ENCODE peak calls at places on chromosomes 13 and 19, in four cellular contexts. T, M, U and Y are unnamed samples.

GRCh38 chr13:41500501-41500900 is 43.2 kb downstream of the RGCC start:
- DNase-seq in T (no peak), M (peak), U (peak), Y (no peak)

GRCh38 chr19:38701455-38702063 is 42.7 kb downstream of the CAPN12 start:
- DNase-seq in T (no peak), M (peak), U (no peak), Y (no peak)

GRCh38 chr19:45809643-45810159 is 5.4 kb downstream of the RSPH6A start:
- DNase-seq in T (peak), M (peak), U (peak), Y (no peak)

GRCh38 chr13:75368167-75368566 is 113.8 kb downstream of the TBC1D4 start:
- DNase-seq in T (peak), M (peak), U (peak), Y (no peak)

GRCh38 chr13:34151885-34152284 is 333.9 kb downstream of the RFC3 start:
- DNase-seq in T (no peak), M (no peak), U (peak), Y (no peak)

GRCh38 chr13:30855569-30855968 is 50.5 kb upstream of the MEDAG start:
- DNase-seq in T (no peak), M (no peak), U (no peak), Y (no peak)

GRCh38 chr13:46666727-46667456 is 113.9 kb downstream of the LRCH1 start:
- DNase-seq in T (no peak), M (no peak), U (no peak), Y (peak)

GRCh38 chr13:113935523-113935922 is 38.4 kb downstream of the C13orf46 start:
- DNase-seq in T (no peak), M (no peak), U (no peak), Y (no peak)

GRCh38 chr13:29861694-29862110 is 11.3 kb upstream of the UBL3 start:
- DNase-seq in T (peak), M (peak), U (peak), Y (no peak)

GRCh38 chr13:102392810-102393209 is 9.0 kb downstream of the FGF14 start:
- DNase-seq in T (no peak), M (no peak), U (peak), Y (no peak)

GRCh38 chr13:106378263-106378662 is 157.2 kb downstream of the EFNB2 start:
- DNase-seq in T (no peak), M (no peak), U (no peak), Y (no peak)

GRCh38 chr19:1259873-1260748 is 9.0 kb upstream of the CIRBP start:
- DNase-seq in T (no peak), M (no peak), U (peak), Y (no peak)

GRCh38 chr19:51292971-51293370 is 18.5 kb upstream of the IGLON5 start:
- DNase-seq in T (no peak), M (no peak), U (no peak), Y (no peak)

GRCh38 chr13:52599037-52599852 is 43.0 kb upstream of the HNRNPA1L2 start:
- DNase-seq in T (peak), M (peak), U (peak), Y (no peak)

GRCh38 chr19:46951236-46951986 is 68.2 kb upstream of the NPAS1 start:
- DNase-seq in T (no peak), M (peak), U (peak), Y (peak)

GRCh38 chr19:11155373-11156120 is at the start of gene SPC24:
- DNase-seq in T (peak), M (peak), U (peak), Y (peak)
- TF ChIP-seq CTCF in T (peak), M (no peak), U (no peak), Y (no peak)

GRCh38 chr13:97239943-97240788 is 18.0 kb downstream of the MBNL2 start:
- DNase-seq in T (no peak), M (no peak), U (no peak), Y (no peak)
- TF ChIP-seq CTCF in T (no peak), M (no peak), U (no peak), Y (no peak)

DNA sequence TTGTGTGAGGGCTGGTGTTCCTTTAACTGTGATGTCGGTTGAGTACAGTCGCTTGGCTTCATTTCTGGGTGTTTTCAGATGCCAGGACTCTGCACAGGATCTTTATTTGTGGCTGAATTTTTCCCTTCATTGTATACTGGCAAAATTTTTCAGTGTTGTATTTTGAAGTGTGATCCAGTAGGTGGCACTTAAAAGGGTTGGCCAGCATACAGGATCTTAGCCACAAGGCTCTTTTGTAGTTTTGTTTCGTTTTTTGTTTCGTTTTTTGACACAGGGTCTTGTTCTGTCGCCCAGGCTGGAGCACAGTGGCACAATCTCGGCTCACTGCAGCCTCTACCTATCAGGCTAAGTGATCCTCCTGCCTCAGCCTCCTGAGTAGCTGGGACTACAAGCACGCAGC is 8.7 kb downstream of the FCAR start:
- DNase-seq in T (no peak), M (no peak), U (no peak), Y (no peak)
- TF ChIP-seq CTCF in T (no peak), M (no peak), U (no peak), Y (no peak)

GRCh38 chr13:94987869-94988268 is 275.5 kb upstream of the SOX21 start:
- DNase-seq in T (no peak), M (no peak), U (peak), Y (no peak)

GRCh38 chr13:94987081-94987480 is 274.7 kb upstream of the SOX21 start:
- DNase-seq in T (no peak), M (no peak), U (peak), Y (no peak)

GRCh38 chr13:94992277-94992989 is 280.1 kb upstream of the SOX21 start:
- DNase-seq in T (no peak), M (no peak), U (peak), Y (no peak)

GRCh38 chr13:94984974-94985373 is 272.6 kb upstream of the SOX21 start:
- DNase-seq in T (no peak), M (no peak), U (no peak), Y (no peak)

DNA sequence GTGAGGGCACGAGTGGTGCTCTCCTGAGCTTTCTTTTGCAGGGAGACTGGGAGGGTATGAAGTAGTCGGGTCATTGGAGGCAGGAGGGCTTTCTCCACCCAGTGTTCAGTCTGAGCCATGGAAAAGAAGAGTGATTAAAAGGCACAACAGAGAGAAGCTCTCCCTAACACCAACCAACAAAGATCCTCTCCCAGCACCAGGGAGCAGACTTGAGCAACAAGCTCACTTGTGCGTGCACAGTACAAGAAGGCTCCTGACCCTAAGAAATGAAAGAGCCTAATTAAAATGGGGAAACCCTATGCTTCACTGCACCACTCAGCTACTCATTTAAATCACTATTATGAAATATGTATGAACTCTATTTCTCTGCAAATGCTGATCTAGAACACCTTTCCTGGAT is 276.3 kb upstream of the SOX21 start:
- DNase-seq in T (no peak), M (no peak), U (no peak), Y (no peak)
- TF ChIP-seq CTCF in T (no peak), M (no peak), U (peak), Y (no peak)

GRCh38 chr19:19203012-19203856 is at the start of gene NR2C2AP:
- DNase-seq in T (peak), M (peak), U (peak), Y (peak)
- TF ChIP-seq CTCF in T (no peak), M (no peak), U (no peak), Y (no peak)

DNA sequence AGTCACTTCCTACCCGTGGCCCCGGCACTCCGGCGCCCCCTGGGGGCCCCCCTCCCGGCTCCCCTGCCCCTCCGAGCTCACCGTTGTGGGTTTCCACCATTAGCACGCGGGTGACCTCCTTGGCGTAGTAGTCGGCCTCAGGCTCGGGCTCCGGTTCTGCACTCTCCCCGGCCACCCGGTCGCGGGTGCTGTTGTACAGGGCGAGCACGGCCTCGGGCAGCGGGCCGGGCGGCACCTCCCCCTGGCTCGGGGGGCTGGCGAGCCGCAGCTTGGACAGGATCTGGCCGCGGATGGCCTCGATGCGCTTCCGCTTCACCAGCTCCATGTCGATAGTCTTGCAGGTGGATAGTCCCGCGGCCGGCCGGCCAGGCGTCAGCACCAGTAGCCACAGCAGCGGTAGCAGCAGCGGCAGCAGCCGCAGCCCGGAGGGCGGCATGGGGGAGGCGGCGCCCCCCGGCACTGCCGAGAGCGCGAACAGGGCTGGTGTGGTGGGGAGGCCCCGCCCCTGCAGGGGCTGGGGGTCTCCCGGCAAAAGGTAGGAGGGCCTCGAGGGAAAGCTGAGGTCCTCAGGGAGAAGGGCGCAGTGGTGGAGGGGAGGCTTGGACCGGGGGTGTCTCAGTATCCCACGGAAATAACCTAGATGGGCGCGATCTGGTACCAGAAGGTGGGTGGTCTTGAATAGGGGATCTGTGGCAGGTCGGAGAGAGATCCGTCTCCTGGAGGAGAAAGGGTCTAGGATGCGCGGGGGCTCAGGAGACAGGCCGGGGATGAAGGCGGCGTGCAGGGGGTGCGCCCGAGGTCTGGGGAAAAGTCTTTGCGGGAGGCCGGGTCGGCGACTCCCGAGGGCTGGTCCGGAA is 885 bp downstream of the TGFB1 start:
- DNase-seq in T (peak), M (peak), U (peak), Y (peak)
- TF ChIP-seq CTCF in T (peak), M (peak), U (peak), Y (peak)